ENCODE peak calls at places on chromosome 12, in ten cellular contexts. Z is bronchial epithelial cell, A is breast epithelium, Y is B cell, K is BE2C, Q is PC-9, X is osteocyte, V is HFF-Myc, J is fibroblast of mammary gland, C is GM23338. D is an unnamed sample.

GRCh38 chr12:66900616-66901015 is 221.7 kb upstream of the GRIP1 start:
- DNase-seq in Q (no peak), K (no peak), J (no peak), V (no peak), Y (no peak), Z (no peak), X (no peak), C (no peak), A (no peak), D (no peak)

GRCh38 chr12:92566448-92567040 is 136.2 kb upstream of the PLEKHG7 start:
- DNase-seq in C (no peak), Q (no peak), X (no peak), J (no peak), V (no peak), Y (no peak), K (no peak), A (no peak), Z (no peak), D (no peak)

GRCh38 chr12:9334026-9334692 is 126.0 kb upstream of the PZP start:
- DNase-seq in K (no peak), A (no peak), Z (peak; percentile 50), X (no peak), Y (no peak), V (no peak), C (no peak), J (no peak), Q (no peak), D (no peak)

GRCh38 chr12:105420046-105420445 is 89.6 kb downstream of the C12orf75 start:
- DNase-seq in X (no peak), Y (no peak), V (no peak), K (no peak), A (no peak), J (no peak), C (no peak), Q (no peak), Z (no peak), D (no peak)

GRCh38 chr12:24055747-24056146 is 106.3 kb upstream of the SOX5 start:
- DNase-seq in Z (no peak), A (no peak), C (no peak), Q (no peak), Y (no peak), J (no peak), V (no peak), X (no peak), K (no peak), D (no peak)

GRCh38 chr12:64440100-64440499 is 11.8 kb upstream of the TBK1 start:
- DNase-seq in Q (no peak), A (no peak), Z (no peak), C (no peak), J (no peak), K (no peak), V (no peak), Y (no peak), X (no peak), D (no peak)

GRCh38 chr12:117202556-117202955 is 12.3 kb upstream of the FBXO21 start:
- DNase-seq in J (no peak), V (no peak), Y (no peak), C (no peak), X (no peak), K (no peak), Z (no peak), Q (no peak), A (no peak), D (no peak)

GRCh38 chr12:4089147-4089606 is 184.4 kb upstream of the CCND2 start:
- DNase-seq in J (peak; percentile 14), K (no peak), X (no peak), Q (no peak), Z (no peak), Y (no peak), V (peak; percentile 40), A (no peak), C (peak; percentile 53), D (no peak)

GRCh38 chr12:14384783-14385638 is 19.5 kb downstream of the ATF7IP start:
- DNase-seq in K (peak; percentile 45), A (peak; percentile 35), Z (peak; percentile 84), C (peak; percentile 82), V (peak; percentile 90), J (peak; percentile 94), Y (peak; percentile 7), X (no peak), Q (peak; percentile 63), D (peak; percentile 70)

GRCh38 chr12:54352022-54352531 is 12.2 kb downstream of the GPR84 start:
- DNase-seq in V (no peak), A (no peak), Y (no peak), Z (no peak), K (peak; percentile 75), X (no peak), Q (no peak), C (peak; percentile 92), J (peak; percentile 75), D (peak; percentile 64)

GRCh38 chr12:3795096-3795799 is 42.3 kb upstream of the CRACR2A start:
- DNase-seq in V (no peak), Z (no peak), Q (no peak), X (no peak), Y (no peak), K (no peak), A (no peak), C (no peak), J (no peak), D (no peak)

GRCh38 chr12:93710574-93710926 is 33.4 kb downstream of the CRADD start:
- DNase-seq in X (no peak), C (no peak), V (no peak), J (no peak), Z (no peak), A (no peak), Y (no peak), K (no peak), Q (no peak), D (no peak)

GRCh38 chr12:58364389-58365086 is 423.2 kb downstream of the ATP23 start:
- DNase-seq in K (no peak), C (no peak), Y (no peak), V (peak; percentile 94), A (no peak), J (peak; percentile 99), X (no peak), Q (peak; percentile 88), Z (peak; percentile 94), D (no peak)

GRCh38 chr12:6840428-6841138 is at the start of gene GNB3:
- DNase-seq in Y (no peak), Z (no peak), C (no peak), X (no peak), A (no peak), V (no peak), Q (no peak), J (no peak), K (no peak), D (no peak)

GRCh38 chr12:38350342-38351181 is 34.0 kb downstream of the ALG10B start:
- DNase-seq in Y (no peak), Q (no peak), J (peak; percentile 2), K (no peak), V (no peak), X (no peak), A (no peak), Z (no peak), C (no peak), D (no peak)

GRCh38 chr12:49133014-49133413 is 1.8 kb upstream of the TUBA1B start:
- DNase-seq in C (no peak), K (no peak), V (no peak), Q (no peak), A (no peak), Z (no peak), X (no peak), J (no peak), Y (no peak), D (no peak)

GRCh38 chr12:129564768-129565167 is 339.1 kb downstream of the TMEM132D start:
- DNase-seq in V (no peak), Z (no peak), Q (no peak), A (no peak), X (no peak), C (no peak), J (no peak), K (no peak), Y (no peak), D (no peak)

GRCh38 chr12:122944588-122944987 is 21.7 kb downstream of the ABCB9 start:
- DNase-seq in K (no peak), J (peak; percentile 49), Q (peak; percentile 91), X (peak; percentile 89), V (peak; percentile 43), C (no peak), A (peak; percentile 83), Z (peak; percentile 46), Y (no peak), D (no peak)

GRCh38 chr12:27523642-27524488 is at the start of gene PPFIBP1:
- DNase-seq in J (peak; percentile 97), Q (peak; percentile 94), A (peak; percentile 99), X (peak; percentile 98), Z (peak; percentile 96), K (peak; percentile 98), V (peak; percentile 95), Y (peak; percentile 86), C (peak; percentile 98), D (peak; percentile 97)
- TF ChIP-seq CTCF in J (peak; percentile 35), Q (no peak), A (peak; percentile 28), X (peak; percentile 30), Z (peak; percentile 50), K (no peak), V (no peak), Y (no peak), C (no peak), D (peak; percentile 27)

GRCh38 chr12:110355080-110355479 is 48.4 kb downstream of the ANAPC7 start:
- DNase-seq in J (no peak), Q (no peak), K (peak; percentile 42), V (no peak), Z (peak; percentile 63), X (no peak), Y (peak; percentile 52), A (no peak), C (peak; percentile 87), D (no peak)
- TF ChIP-seq CTCF in J (peak; percentile 41), Q (peak; percentile 47), K (peak; percentile 77), V (peak; percentile 60), Z (peak; percentile 50), X (peak; percentile 42), Y (peak; percentile 61), A (no peak), C (peak; percentile 77), D (peak; percentile 12)

GRCh38 chr12:112855375-112855774 is 51.4 kb upstream of the OAS1 start:
- DNase-seq in X (no peak), J (no peak), C (peak; percentile 80), V (no peak), K (peak; percentile 47), A (no peak), Z (peak; percentile 29), Y (no peak), Q (no peak), D (no peak)
- TF ChIP-seq CTCF in X (no peak), J (no peak), C (peak; percentile 46), V (peak; percentile 8), K (peak; percentile 42), A (no peak), Z (peak; percentile 53), Y (peak; percentile 12), Q (peak; percentile 60), D (peak; percentile 18)

DNA sequence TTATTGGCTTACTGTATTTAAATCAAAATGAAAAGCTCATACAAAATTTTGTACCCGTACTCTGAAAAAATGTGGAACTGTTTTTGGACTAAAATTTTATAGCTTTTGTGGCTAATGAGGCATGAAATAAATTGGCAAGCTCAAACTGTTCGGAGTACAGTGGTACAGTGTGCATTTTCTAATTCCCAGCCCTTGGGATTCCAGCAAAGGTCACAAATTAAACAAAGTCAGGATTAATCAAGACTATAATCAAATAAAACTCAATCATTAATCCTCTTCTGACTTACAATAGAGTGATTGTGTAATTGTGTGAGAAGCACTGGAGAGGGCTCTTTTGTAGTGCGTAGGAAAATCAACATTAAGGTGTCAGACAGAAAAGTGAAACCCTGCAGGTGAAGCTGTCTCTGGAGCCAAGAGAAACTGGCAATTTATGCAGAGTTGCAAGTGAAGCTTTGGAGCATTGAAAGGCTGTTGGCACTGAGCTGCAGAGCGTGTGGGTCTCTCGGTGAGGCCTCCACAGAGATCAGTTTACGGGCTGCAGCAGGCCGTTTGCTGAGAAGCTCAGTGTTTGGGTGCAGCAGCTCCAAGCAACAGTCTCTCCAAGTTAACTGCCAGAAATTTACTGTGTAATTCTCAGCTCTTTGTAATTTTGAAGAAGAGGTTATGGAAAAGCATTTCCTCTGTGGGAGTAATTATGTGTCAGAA is 275.9 kb downstream of the FBXL14 start:
- DNase-seq in A (no peak), Y (no peak), C (peak; percentile 48), Z (peak; percentile 22), V (no peak), Q (peak; percentile 49), J (peak; percentile 44), K (no peak), X (no peak), D (peak; percentile 64)
- TF ChIP-seq CTCF in A (no peak), Y (no peak), C (no peak), Z (no peak), V (no peak), Q (no peak), J (no peak), K (no peak), X (no peak), D (no peak)